ENCODE peak calls at places on chromosomes 2 and 18, in seven cellular contexts. B is Calu3, T is BJ, K is nephron progenitor cell, C is AG10803, P is testis, I is omental fat pad. N is an unnamed sample.
A peak's percentile ranks its signal among the peaks of the same experiment; 100 is the strongest.

GRCh38 chr2:203714112-203714511 is 7.7 kb downstream of the CD28 start:
- DNase-seq in B (no peak), T (no peak), K (no peak), C (no peak), P (no peak), I (no peak), N (no peak)

GRCh38 chr2:240946046-240946445 is 39.9 kb downstream of the CROCC2 start:
- DNase-seq in B (no peak), T (no peak), K (no peak), C (no peak), P (peak; percentile 10), I (peak; percentile 14), N (peak; percentile 45)

GRCh38 chr18:21997207-21998143 is 171.9 kb upstream of the GATA6 start:
- DNase-seq in B (peak; percentile 30), T (peak; percentile 4), K (no peak), C (peak; percentile 50), P (no peak), I (no peak), N (no peak)

GRCh38 chr2:74507145-74507925 is at the start of gene PCGF1:
- DNase-seq in B (peak; percentile 98), T (peak; percentile 91), K (peak; percentile 99), C (peak; percentile 98), P (peak; percentile 100), I (peak; percentile 99), N (peak; percentile 97)

GRCh38 chr18:1998121-1998520 is 573.2 kb downstream of the METTL4 start:
- DNase-seq in B (no peak), T (no peak), K (no peak), C (no peak), P (no peak), I (no peak), N (no peak)

GRCh38 chr2:14524803-14525080 is 107.8 kb upstream of the LRATD1 start:
- DNase-seq in B (no peak), T (peak; percentile 72), K (no peak), C (peak; percentile 49), P (no peak), I (no peak), N (no peak)

GRCh38 chr2:237618449-237618848 is 8.9 kb upstream of the LRRFIP1 start:
- DNase-seq in B (no peak), T (peak; percentile 59), K (no peak), C (peak; percentile 87), P (no peak), I (no peak), N (no peak)

GRCh38 chr2:164593959-164594358 is 27.3 kb downstream of the GRB14 start:
- DNase-seq in B (no peak), T (no peak), K (no peak), C (no peak), P (no peak), I (no peak), N (no peak)

GRCh38 chr2:110773470-110773921 is 41.1 kb downstream of the ACOXL start:
- DNase-seq in B (no peak), T (no peak), K (no peak), C (no peak), P (no peak), I (no peak), N (no peak)

GRCh38 chr2:120861191-120861575 is 125.5 kb downstream of the GLI2 start:
- DNase-seq in B (no peak), T (no peak), K (no peak), C (no peak), P (no peak), I (no peak), N (no peak)

GRCh38 chr18:46338761-46339160 is 234.6 kb downstream of the HAUS1 start:
- DNase-seq in B (no peak), T (no peak), K (peak; percentile 56), C (no peak), P (no peak), I (no peak), N (peak; percentile 66)

GRCh38 chr18:73577365-73577764 is 570.3 kb downstream of the FBXO15 start:
- DNase-seq in B (no peak), T (no peak), K (no peak), C (peak; percentile 37), P (no peak), I (no peak), N (no peak)

GRCh38 chr2:161273038-161273760 is 35.0 kb upstream of the PSMD14 start:
- DNase-seq in B (peak; percentile 40), T (no peak), K (peak; percentile 22), C (peak; percentile 63), P (no peak), I (no peak), N (no peak)

GRCh38 chr2:85907671-85908157 is 18.9 kb upstream of the ST3GAL5 start:
- DNase-seq in B (no peak), T (no peak), K (no peak), C (no peak), P (no peak), I (no peak), N (no peak)

GRCh38 chr2:160405077-160405865 is 88.3 kb downstream of the RBMS1 start:
- DNase-seq in B (no peak), T (no peak), K (no peak), C (no peak), P (no peak), I (no peak), N (no peak)

GRCh38 chr2:29123584-29124349 is 8.6 kb downstream of the CLIP4 start:
- DNase-seq in B (peak; percentile 62), T (peak; percentile 47), K (no peak), C (peak; percentile 83), P (no peak), I (no peak), N (no peak)

GRCh38 chr2:196059491-196059960 is 9.1 kb downstream of the DNAH7 start:
- DNase-seq in B (peak; percentile 30), T (no peak), K (no peak), C (no peak), P (no peak), I (no peak), N (no peak)

GRCh38 chr2:8320305-8320704 is 361.6 kb upstream of the ID2 start:
- DNase-seq in B (no peak), T (no peak), K (no peak), C (no peak), P (no peak), I (no peak), N (no peak)

DNA sequence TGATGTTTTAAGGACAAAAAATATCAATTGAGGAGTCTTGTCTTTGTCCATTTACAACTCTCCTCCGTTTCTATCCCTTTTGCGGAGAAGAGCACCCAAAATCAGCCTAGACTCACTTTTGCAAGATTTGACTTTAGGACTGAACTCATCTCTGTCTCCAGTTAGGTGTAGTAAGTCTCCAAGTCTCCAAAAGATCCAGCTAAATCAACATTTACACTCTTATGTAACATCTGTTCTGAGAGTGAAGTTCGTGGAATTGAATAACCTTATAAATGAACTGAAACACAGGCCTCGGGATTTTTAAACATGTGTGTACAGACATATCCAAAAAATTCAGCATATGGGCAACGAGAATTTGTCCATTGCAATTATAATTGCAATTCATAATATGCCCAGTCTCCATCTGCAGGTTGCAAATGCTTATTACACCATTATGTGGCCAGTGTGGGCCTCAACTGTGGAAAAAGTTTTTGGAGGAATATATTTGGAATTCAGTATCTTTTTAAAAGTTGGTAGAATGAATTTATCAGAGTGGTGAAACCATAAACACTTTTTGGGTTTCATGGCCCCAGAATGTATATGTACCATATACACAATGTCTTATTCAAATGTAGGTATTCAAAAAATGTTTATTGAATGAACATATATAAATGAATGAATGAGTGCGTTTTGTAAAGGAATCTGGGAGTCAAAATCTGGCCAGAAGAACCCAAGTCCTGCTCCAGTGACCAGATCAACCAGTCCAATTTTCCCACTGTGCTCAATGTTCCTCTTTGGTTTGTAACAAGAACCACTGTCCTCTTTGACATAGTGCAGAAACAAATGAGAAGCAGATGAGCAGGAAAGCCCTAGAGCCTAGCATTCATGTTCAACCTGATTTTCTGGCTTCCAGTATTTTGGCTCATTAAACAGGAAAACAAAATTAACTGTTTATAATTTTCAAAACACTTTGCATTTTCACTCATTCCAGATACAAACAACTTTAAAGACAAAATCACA is 23.5 kb downstream of the FAM124B start:
- DNase-seq in B (no peak), T (no peak), K (no peak), C (no peak), P (no peak), I (no peak), N (no peak)
- TF ChIP-seq CTCF in B (peak; percentile 21), T (peak; percentile 19), K (no peak), C (peak; percentile 26), P (peak; percentile 19), I (no peak), N (peak; percentile 26)

DNA sequence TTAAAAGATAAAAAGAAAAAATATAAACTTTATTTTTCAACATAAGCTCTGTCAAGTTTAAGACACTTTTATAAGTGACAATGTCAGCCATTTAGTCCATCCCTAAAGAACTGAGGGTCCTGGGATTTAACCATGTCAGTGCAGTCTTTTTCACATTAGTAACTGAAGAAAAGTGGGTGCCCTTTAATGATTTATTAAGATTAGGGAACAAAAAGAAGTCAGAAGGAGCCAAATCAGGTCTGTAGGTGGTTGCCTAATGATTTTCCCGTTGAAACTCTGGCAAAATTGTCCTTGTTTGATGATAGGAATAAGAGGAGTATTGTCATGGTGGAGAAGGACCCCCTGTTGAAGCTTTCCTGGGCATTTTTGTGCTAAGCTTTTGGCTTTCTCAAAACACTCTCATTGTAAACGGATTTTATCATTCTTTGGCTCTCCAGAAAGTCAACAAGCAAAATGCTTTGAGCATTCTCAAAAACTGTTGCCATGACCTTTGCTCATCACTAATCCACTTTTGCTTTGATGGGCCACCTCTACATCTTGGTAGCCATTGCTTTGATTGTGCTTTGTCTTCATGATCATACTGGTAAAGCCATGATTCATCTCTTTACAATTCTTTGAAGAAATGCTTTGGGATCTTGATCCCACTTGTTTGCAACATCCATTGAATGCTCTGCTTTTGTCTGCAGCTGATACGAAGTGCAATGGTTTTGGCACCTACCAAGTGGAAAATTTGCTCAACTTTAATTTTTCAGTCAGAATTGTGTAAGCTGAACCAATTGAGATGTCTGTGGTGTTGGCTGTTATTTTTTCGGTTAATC is 22.0 kb downstream of the TSPYL6 start:
- DNase-seq in B (no peak), T (no peak), K (no peak), C (no peak), P (no peak), I (no peak), N (no peak)
- TF ChIP-seq CTCF in B (no peak), T (no peak), K (no peak), C (no peak), P (no peak), I (no peak), N (no peak)

GRCh38 chr2:175621847-175622246 is 380.2 kb downstream of the LNPK start:
- DNase-seq in B (no peak), T (no peak), K (no peak), C (no peak), P (no peak), I (no peak), N (no peak)
- TF ChIP-seq CTCF in B (no peak), T (peak; percentile 7), K (no peak), C (no peak), P (no peak), I (no peak), N (no peak)

DNA sequence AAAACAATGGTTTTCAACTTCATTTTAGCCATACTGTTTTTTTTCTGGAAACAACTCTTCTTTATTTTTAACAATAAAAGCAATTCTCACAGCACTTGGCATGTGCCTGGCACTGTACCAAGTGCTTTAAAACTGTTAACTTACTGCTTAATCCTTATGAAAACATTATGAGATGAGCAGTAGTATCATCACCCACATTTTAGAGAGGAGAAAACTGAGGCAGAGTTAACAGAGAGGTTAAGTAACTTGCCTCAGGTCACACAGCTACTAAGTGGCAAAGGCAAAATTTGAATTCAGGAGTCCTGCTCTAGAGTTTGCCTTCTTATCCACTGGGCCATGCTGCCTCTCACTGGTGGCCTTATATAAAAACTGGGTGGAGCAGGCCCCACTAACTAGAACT is 23.2 kb downstream of the CTIF start:
- DNase-seq in B (no peak), T (no peak), K (no peak), C (no peak), P (no peak), I (no peak), N (no peak)
- TF ChIP-seq CTCF in B (no peak), T (no peak), K (no peak), C (no peak), P (no peak), I (no peak), N (no peak)

GRCh38 chr18:37484893-37485834 is 80.4 kb downstream of the CELF4 start:
- DNase-seq in B (peak; percentile 45), T (no peak), K (peak; percentile 65), C (peak; percentile 17), P (peak; percentile 46), I (no peak), N (peak; percentile 78)
- TF ChIP-seq CTCF in B (no peak), T (peak; percentile 19), K (peak; percentile 24), C (no peak), P (peak; percentile 55), I (no peak), N (peak; percentile 71)